ENCODE peak calls at places on chromosomes 16 and 17, in ten cellular contexts. T, P, J, Q, A, Y, U, I, S and B are unnamed samples.

GRCh38 chr16:54347961-54348360 is 61.4 kb upstream of the IRX3 start:
- DNase-seq in T (no peak), P (no peak), J (no peak), Q (peak; percentile 71), A (no peak), Y (no peak), U (no peak), I (no peak), S (no peak), B (no peak)

GRCh38 chr17:46089389-46089965 is 90.4 kb downstream of the STH start:
- DNase-seq in T (no peak), P (no peak), J (no peak), Q (no peak), A (no peak), Y (no peak), U (no peak), I (no peak), S (no peak), B (no peak)

GRCh38 chr16:80751167-80751566 is 53.2 kb downstream of the CDYL2 start:
- DNase-seq in T (no peak), P (no peak), J (peak; percentile 3), Q (no peak), A (no peak), Y (no peak), U (no peak), I (no peak), S (no peak), B (no peak)

GRCh38 chr17:80092959-80093358 is 8.4 kb upstream of the GAA start:
- DNase-seq in T (no peak), P (no peak), J (peak; percentile 63), Q (no peak), A (no peak), Y (no peak), U (no peak), I (no peak), S (no peak), B (no peak)

GRCh38 chr16:55668337-55669281 is 12.8 kb downstream of the SLC6A2 start:
- DNase-seq in T (no peak), P (no peak), J (no peak), Q (no peak), A (no peak), Y (no peak), U (no peak), I (no peak), S (no peak), B (peak; percentile 60)

GRCh38 chr17:82041139-82041814 is 3.8 kb upstream of the DCXR start:
- DNase-seq in T (no peak), P (no peak), J (no peak), Q (no peak), A (no peak), Y (no peak), U (no peak), I (no peak), S (no peak), B (no peak)

GRCh38 chr17:28008526-28008925 is 34.0 kb upstream of the NLK start:
- DNase-seq in T (no peak), P (no peak), J (no peak), Q (peak; percentile 52), A (no peak), Y (no peak), U (peak; percentile 59), I (no peak), S (no peak), B (peak; percentile 66)

GRCh38 chr17:75511610-75512575 is 3.4 kb downstream of the CASKIN2 start:
- DNase-seq in T (no peak), P (no peak), J (no peak), Q (no peak), A (no peak), Y (no peak), U (no peak), I (no peak), S (no peak), B (peak; percentile 34)

GRCh38 chr16:66740533-66740932 is 10.9 kb downstream of the DYNC1LI2 start:
- DNase-seq in T (no peak), P (no peak), J (peak; percentile 50), Q (peak; percentile 66), A (no peak), Y (no peak), U (no peak), I (no peak), S (no peak), B (peak; percentile 35)

GRCh38 chr17:83176956-83177583 is 97.7 kb downstream of the METRNL start:
- DNase-seq in T (no peak), P (no peak), J (no peak), Q (no peak), A (no peak), Y (peak; percentile 2), U (no peak), I (no peak), S (no peak), B (no peak)

GRCh38 chr16:49608801-49609200 is 235.2 kb downstream of the C16orf78 start:
- DNase-seq in T (peak; percentile 71), P (no peak), J (no peak), Q (no peak), A (no peak), Y (no peak), U (no peak), I (no peak), S (no peak), B (peak; percentile 22)

GRCh38 chr17:78299052-78299451 is 60.8 kb downstream of the SOCS3 start:
- DNase-seq in T (no peak), P (no peak), J (no peak), Q (no peak), A (no peak), Y (no peak), U (no peak), I (no peak), S (no peak), B (no peak)

GRCh38 chr17:50837980-50838954 is 2.9 kb downstream of the WFIKKN2 start:
- DNase-seq in T (peak; percentile 69), P (no peak), J (peak; percentile 82), Q (no peak), A (no peak), Y (no peak), U (no peak), I (no peak), S (no peak), B (no peak)

GRCh38 chr16:54938351-54939346 is 8.0 kb downstream of the IRX5 start:
- DNase-seq in T (peak; percentile 61), P (no peak), J (no peak), Q (no peak), A (no peak), Y (no peak), U (no peak), I (no peak), S (no peak), B (no peak)

GRCh38 chr16:55257971-55258613 is 65.9 kb upstream of the IRX6 start:
- DNase-seq in T (peak; percentile 73), P (peak; percentile 7), J (no peak), Q (peak; percentile 58), A (peak; percentile 19), Y (peak; percentile 41), U (no peak), I (no peak), S (no peak), B (peak; percentile 32)

GRCh38 chr16:23509441-23509754 is 896 bp downstream of the GGA2 start:
- DNase-seq in T (no peak), P (no peak), J (no peak), Q (no peak), A (no peak), Y (no peak), U (no peak), I (no peak), S (no peak), B (no peak)

GRCh38 chr16:85735225-85735722 is 15.6 kb downstream of the C16orf74 start:
- DNase-seq in T (no peak), P (peak; percentile 37), J (no peak), Q (peak; percentile 90), A (peak; percentile 26), Y (peak; percentile 18), U (no peak), I (peak; percentile 13), S (no peak), B (no peak)

GRCh38 chr17:33273743-33274410 is 19.2 kb downstream of the ASIC2 start:
- DNase-seq in T (no peak), P (no peak), J (no peak), Q (no peak), A (no peak), Y (no peak), U (no peak), I (no peak), S (no peak), B (no peak)

GRCh38 chr16:15770512-15770911 is 86.3 kb downstream of the MYH11 start:
- DNase-seq in T (no peak), P (no peak), J (no peak), Q (no peak), A (no peak), Y (no peak), U (no peak), I (no peak), S (no peak), B (peak; percentile 28)

GRCh38 chr17:6361733-6362132 is 73.2 kb downstream of the AIPL1 start:
- DNase-seq in T (peak; percentile 61), P (no peak), J (no peak), Q (no peak), A (no peak), Y (no peak), U (peak; percentile 37), I (no peak), S (no peak), B (peak; percentile 22)

GRCh38 chr16:89123001-89123830 is 29.6 kb downstream of the ACSF3 start:
- DNase-seq in T (no peak), P (no peak), J (no peak), Q (no peak), A (no peak), Y (no peak), U (no peak), I (no peak), S (no peak), B (no peak)

GRCh38 chr17:77512062-77512946 is 371.5 kb downstream of the SEC14L1 start:
- DNase-seq in T (no peak), P (no peak), J (no peak), Q (peak; percentile 10), A (no peak), Y (no peak), U (no peak), I (no peak), S (no peak), B (no peak)

GRCh38 chr17:7841622-7842379 is 7.8 kb downstream of the KDM6B start:
- DNase-seq in T (peak; percentile 97), P (peak; percentile 90), J (peak; percentile 89), Q (peak; percentile 94), A (peak; percentile 85), Y (peak; percentile 83), U (peak; percentile 79), I (peak; percentile 88), S (peak; percentile 84), B (peak; percentile 89)

GRCh38 chr17:17837380-17837821 is 615 bp upstream of the SREBF1 start:
- DNase-seq in T (peak; percentile 57), P (no peak), J (no peak), Q (no peak), A (no peak), Y (no peak), U (no peak), I (no peak), S (no peak), B (peak; percentile 68)